ENCODE peak calls at places on chromosome 9, in four cellular contexts. One of them, this sample, is unnamed. For H3K9me3 and H3F3A, the result is how much of the 10 kb centered on the place peaks cover.

GRCh38 chr9:126148994-126149393 is 177.6 kb upstream of the MVB12B start:
- DNase-seq in SK-N-SH: no peak
- DNase-seq in neural progenitor cell: no peak
- DNase-seq in MM.1S: no peak
- DNase-seq in this sample: no peak

GRCh38 chr9:29144476-29144875 is 1571.2 kb upstream of the C9orf72 start:
- DNase-seq in SK-N-SH: no peak
- DNase-seq in neural progenitor cell: no peak
- DNase-seq in MM.1S: no peak
- DNase-seq in this sample: no peak

GRCh38 chr9:107635803-107636174 is 146.2 kb upstream of the KLF4 start:
- DNase-seq in SK-N-SH: no peak
- DNase-seq in neural progenitor cell: no peak
- DNase-seq in MM.1S: no peak
- DNase-seq in this sample: no peak

GRCh38 chr9:19785230-19785629 is 3.6 kb downstream of the SLC24A2 start:
- DNase-seq in SK-N-SH: no peak
- DNase-seq in neural progenitor cell: no peak
- DNase-seq in MM.1S: no peak
- DNase-seq in this sample: no peak

GRCh38 chr9:101705135-101705661 is 33.2 kb downstream of the GRIN3A start:
- DNase-seq in SK-N-SH: no peak
- DNase-seq in neural progenitor cell: peak
- DNase-seq in MM.1S: no peak
- DNase-seq in this sample: no peak

GRCh38 chr9:110031511-110032173 is 176.3 kb downstream of the C9orf152 start:
- DNase-seq in SK-N-SH: no peak
- DNase-seq in neural progenitor cell: no peak
- DNase-seq in MM.1S: no peak
- DNase-seq in this sample: peak

GRCh38 chr9:74935008-74935407 is 17.7 kb downstream of the C9orf40 start:
- DNase-seq in SK-N-SH: peak
- DNase-seq in neural progenitor cell: no peak
- DNase-seq in MM.1S: no peak
- DNase-seq in this sample: no peak

GRCh38 chr9:1909322-1909721 is 105.8 kb upstream of the SMARCA2 start:
- DNase-seq in SK-N-SH: no peak
- DNase-seq in neural progenitor cell: no peak
- DNase-seq in MM.1S: no peak
- DNase-seq in this sample: no peak

GRCh38 chr9:87713990-87714335 is 12.0 kb upstream of the CTSL start:
- DNase-seq in SK-N-SH: no peak
- DNase-seq in neural progenitor cell: no peak
- DNase-seq in MM.1S: no peak
- DNase-seq in this sample: no peak

GRCh38 chr9:90868555-90868954 is 66.9 kb downstream of the SYK start:
- DNase-seq in SK-N-SH: no peak
- DNase-seq in neural progenitor cell: no peak
- DNase-seq in MM.1S: no peak
- DNase-seq in this sample: no peak

GRCh38 chr9:104961238-104961637 is 33.3 kb upstream of the ABCA1 start:
- DNase-seq in SK-N-SH: peak
- DNase-seq in neural progenitor cell: no peak
- DNase-seq in MM.1S: peak
- DNase-seq in this sample: peak

GRCh38 chr9:3478549-3478953 is 47.2 kb downstream of the RFX3 start:
- DNase-seq in SK-N-SH: no peak
- DNase-seq in neural progenitor cell: no peak
- DNase-seq in MM.1S: peak
- DNase-seq in this sample: no peak

GRCh38 chr9:114098021-114098659 is 952 bp downstream of the KIF12 start:
- DNase-seq in SK-N-SH: peak
- DNase-seq in neural progenitor cell: peak
- DNase-seq in MM.1S: no peak
- DNase-seq in this sample: no peak

GRCh38 chr9:89007041-89007440 is 15.8 kb downstream of the S1PR3 start:
- DNase-seq in SK-N-SH: no peak
- DNase-seq in neural progenitor cell: no peak
- DNase-seq in MM.1S: no peak
- DNase-seq in this sample: no peak

GRCh38 chr9:115786321-115786720 is 367.3 kb upstream of the PAPPA start:
- DNase-seq in SK-N-SH: no peak
- DNase-seq in neural progenitor cell: no peak
- DNase-seq in MM.1S: no peak
- DNase-seq in this sample: no peak

GRCh38 chr9:133969681-133970580 is 22.2 kb downstream of the VAV2 start:
- DNase-seq in SK-N-SH: no peak
- DNase-seq in neural progenitor cell: no peak
- DNase-seq in MM.1S: no peak
- DNase-seq in this sample: no peak

DNA sequence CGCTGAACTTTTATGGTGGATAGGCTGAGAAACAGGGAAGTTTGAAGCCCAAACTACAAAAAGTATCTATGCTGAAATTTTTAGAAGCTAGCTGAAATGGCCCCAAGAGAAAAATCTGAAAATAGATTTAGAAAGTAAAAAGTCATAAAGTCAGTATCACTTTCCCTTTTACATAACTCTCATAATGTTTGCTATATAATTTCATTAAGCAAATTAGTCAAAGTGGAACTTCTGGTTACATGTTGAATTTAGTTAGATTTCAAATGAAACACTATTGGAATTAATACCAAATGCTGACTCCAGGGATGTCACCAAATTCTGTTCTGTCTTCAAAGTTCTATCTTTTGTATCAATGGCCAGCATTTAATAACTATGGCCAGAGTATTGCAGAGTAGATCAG is 126.9 kb downstream of the TTC39B start:
- DNase-seq in SK-N-SH: no peak
- DNase-seq in neural progenitor cell: no peak
- DNase-seq in MM.1S: no peak
- DNase-seq in this sample: no peak
- H3K9me3 ChIP-seq in SK-N-SH: under half
- H3K9me3 ChIP-seq in neural progenitor cell: under half
- H3K9me3 ChIP-seq in MM.1S: under half
- H3K9me3 ChIP-seq in this sample: under half

GRCh38 chr9:124345751-124346281 is 69.4 kb downstream of the PSMB7 start:
- DNase-seq in SK-N-SH: no peak
- DNase-seq in neural progenitor cell: no peak
- DNase-seq in MM.1S: no peak
- DNase-seq in this sample: no peak

GRCh38 chr9:124346347-124347163 is 68.7 kb downstream of the PSMB7 start:
- DNase-seq in SK-N-SH: no peak
- DNase-seq in neural progenitor cell: no peak
- DNase-seq in MM.1S: no peak
- DNase-seq in this sample: no peak

GRCh38 chr9:124344291-124345050 is 70.8 kb downstream of the PSMB7 start:
- DNase-seq in SK-N-SH: no peak
- DNase-seq in neural progenitor cell: no peak
- DNase-seq in MM.1S: no peak
- DNase-seq in this sample: no peak

GRCh38 chr9:124343533-124344290 is 71.5 kb downstream of the PSMB7 start:
- DNase-seq in SK-N-SH: no peak
- DNase-seq in neural progenitor cell: no peak
- DNase-seq in MM.1S: no peak
- DNase-seq in this sample: no peak

DNA sequence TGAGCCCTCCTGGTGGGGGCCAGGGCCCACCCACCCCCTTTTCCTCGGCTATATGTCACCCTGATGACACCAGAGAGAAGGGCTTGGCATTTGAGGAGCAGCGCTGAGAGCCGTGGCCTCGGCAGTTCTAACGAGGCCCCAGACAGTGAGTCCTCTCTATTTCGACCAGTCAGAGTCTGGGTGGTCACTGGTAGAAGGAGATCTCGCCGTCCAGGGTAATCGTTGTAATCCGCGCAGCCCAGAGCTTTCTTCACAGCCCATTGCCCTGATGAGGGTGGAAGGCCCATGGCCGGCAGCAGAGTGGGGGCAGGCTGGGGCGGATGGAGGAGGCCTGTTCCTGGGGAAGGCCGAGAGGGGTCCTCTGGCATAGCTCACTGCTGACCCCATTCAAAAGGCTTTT is 70.2 kb downstream of the PSMB7 start:
- DNase-seq in SK-N-SH: no peak
- DNase-seq in neural progenitor cell: no peak
- DNase-seq in MM.1S: no peak
- DNase-seq in this sample: no peak
- H3F3A ChIP-seq in SK-N-SH: under half
- H3F3A ChIP-seq in neural progenitor cell: under half
- H3F3A ChIP-seq in MM.1S: under half
- H3F3A ChIP-seq in this sample: under half

GRCh38 chr9:22208846-22209585 is 199.9 kb upstream of the CDKN2B start:
- DNase-seq in SK-N-SH: no peak
- DNase-seq in neural progenitor cell: no peak
- DNase-seq in MM.1S: peak
- DNase-seq in this sample: no peak
- H2AFZ ChIP-seq in SK-N-SH: peak
- H2AFZ ChIP-seq in neural progenitor cell: no peak
- H2AFZ ChIP-seq in MM.1S: peak
- H2AFZ ChIP-seq in this sample: no peak

GRCh38 chr9:8268216-8268878 is 468.8 kb upstream of the DMAC1 start:
- DNase-seq in SK-N-SH: no peak
- DNase-seq in neural progenitor cell: no peak
- DNase-seq in MM.1S: no peak
- DNase-seq in this sample: no peak

GRCh38 chr9:8266861-8267260 is 467.3 kb upstream of the DMAC1 start:
- DNase-seq in SK-N-SH: no peak
- DNase-seq in neural progenitor cell: no peak
- DNase-seq in MM.1S: no peak
- DNase-seq in this sample: no peak

GRCh38 chr9:8261737-8262136 is 462.2 kb upstream of the DMAC1 start:
- DNase-seq in SK-N-SH: no peak
- DNase-seq in neural progenitor cell: no peak
- DNase-seq in MM.1S: no peak
- DNase-seq in this sample: no peak

GRCh38 chr9:8259028-8259427 is 459.4 kb upstream of the DMAC1 start:
- DNase-seq in SK-N-SH: no peak
- DNase-seq in neural progenitor cell: peak
- DNase-seq in MM.1S: no peak
- DNase-seq in this sample: no peak

DNA sequence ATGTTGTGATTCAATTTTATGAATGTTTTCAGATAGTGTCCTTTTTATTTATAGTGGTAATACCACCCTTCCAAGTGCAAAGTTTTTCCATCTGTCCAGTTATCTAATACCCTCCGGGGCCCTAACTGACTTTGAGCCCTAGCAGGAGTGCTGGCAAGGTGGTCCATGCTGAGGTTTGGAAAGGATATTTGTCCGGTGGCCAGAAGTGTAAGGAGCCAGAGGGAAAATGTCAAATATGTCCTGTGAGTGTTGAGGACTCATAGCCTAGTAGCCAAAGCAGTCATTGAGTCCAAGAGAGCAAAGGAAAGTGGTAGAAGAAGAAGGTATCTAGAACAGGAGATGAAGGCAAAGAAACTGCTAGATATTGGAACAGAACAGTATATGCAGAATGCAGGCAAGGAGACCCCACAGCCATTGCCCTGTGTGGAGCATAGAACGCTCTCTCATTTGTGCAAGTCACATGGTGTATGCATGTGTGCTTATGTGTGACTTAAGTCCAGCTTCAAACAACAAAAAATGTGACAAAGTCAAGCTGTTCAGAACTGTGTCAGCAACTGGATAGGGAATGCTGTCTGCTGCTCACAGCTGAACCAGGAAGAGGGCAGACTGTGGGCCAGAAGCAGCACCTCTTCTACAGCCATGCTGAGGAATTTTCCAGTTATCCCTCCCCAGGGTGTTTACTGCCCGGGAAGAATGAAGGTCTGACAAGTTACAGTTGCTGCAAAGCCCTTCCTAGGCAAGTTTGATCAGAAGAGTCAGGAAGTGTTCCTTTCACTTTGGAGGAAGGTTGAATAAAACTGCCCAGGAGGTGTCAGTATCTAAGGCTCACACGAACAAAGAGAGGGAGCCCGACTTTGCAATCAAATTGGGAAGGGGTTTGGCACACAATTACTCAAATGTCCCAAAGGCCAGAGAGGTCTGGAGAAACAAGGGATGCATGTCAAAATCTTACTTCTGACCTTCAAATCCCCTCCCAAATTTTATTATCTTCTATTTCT is 463.3 kb upstream of the DMAC1 start:
- DNase-seq in SK-N-SH: no peak
- DNase-seq in neural progenitor cell: peak
- DNase-seq in MM.1S: no peak
- DNase-seq in this sample: no peak
- H3K9me3 ChIP-seq in SK-N-SH: under half
- H3K9me3 ChIP-seq in neural progenitor cell: under half
- H3K9me3 ChIP-seq in MM.1S: under half
- H3K9me3 ChIP-seq in this sample: under half

DNA sequence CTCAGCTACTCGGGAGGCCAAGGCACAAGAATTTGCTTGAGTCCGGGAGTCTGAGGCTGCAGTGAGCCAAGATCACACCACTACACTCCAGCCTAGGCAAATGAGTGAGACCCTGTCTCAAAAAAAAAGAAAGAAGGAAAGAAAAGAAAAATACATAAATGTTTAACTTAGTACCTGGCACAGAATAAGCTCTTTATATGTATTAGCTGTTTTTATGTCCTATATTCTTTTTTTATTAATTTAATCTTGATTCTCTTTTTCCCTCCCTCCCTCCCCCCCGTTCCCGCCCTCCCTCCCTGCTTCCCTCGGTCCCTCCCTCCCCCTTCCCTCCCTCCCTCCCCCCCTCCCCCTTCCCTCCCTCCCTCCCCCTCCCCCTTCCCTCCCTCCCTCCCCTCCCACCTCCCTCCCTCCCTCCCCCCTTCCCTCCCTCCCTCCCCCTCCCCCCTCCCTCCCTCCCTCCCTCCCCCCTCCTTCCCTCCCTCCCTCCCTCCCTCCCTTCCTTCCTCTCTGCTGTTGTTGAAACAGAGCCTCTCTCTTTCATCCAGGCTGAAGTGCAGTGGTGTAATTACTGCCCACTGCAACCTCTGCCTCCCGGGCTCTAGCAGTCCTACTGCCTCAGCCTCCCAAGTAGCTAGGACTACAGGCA is 135.8 kb upstream of the GRHPR start:
- DNase-seq in SK-N-SH: no peak
- DNase-seq in neural progenitor cell: no peak
- DNase-seq in MM.1S: no peak
- DNase-seq in this sample: no peak
- H3F3A ChIP-seq in SK-N-SH: under half
- H3F3A ChIP-seq in neural progenitor cell: under half
- H3F3A ChIP-seq in MM.1S: under half
- H3F3A ChIP-seq in this sample: under half

GRCh38 chr9:121528642-121529041 is 29.0 kb upstream of the GGTA1 start:
- DNase-seq in SK-N-SH: no peak
- DNase-seq in neural progenitor cell: no peak
- DNase-seq in MM.1S: no peak
- DNase-seq in this sample: no peak

GRCh38 chr9:121527371-121527770 is 27.7 kb upstream of the GGTA1 start:
- DNase-seq in SK-N-SH: no peak
- DNase-seq in neural progenitor cell: no peak
- DNase-seq in MM.1S: no peak
- DNase-seq in this sample: no peak

GRCh38 chr9:121532881-121533280 is 33.2 kb upstream of the GGTA1 start:
- DNase-seq in SK-N-SH: no peak
- DNase-seq in neural progenitor cell: no peak
- DNase-seq in MM.1S: no peak
- DNase-seq in this sample: peak

GRCh38 chr9:121529237-121529987 is 29.8 kb upstream of the GGTA1 start:
- DNase-seq in SK-N-SH: peak
- DNase-seq in neural progenitor cell: no peak
- DNase-seq in MM.1S: no peak
- DNase-seq in this sample: no peak
- H2AFZ ChIP-seq in SK-N-SH: peak
- H2AFZ ChIP-seq in neural progenitor cell: peak
- H2AFZ ChIP-seq in MM.1S: no peak
- H2AFZ ChIP-seq in this sample: no peak

This sample was measured in PC-9.